ENCODE peak calls at places on chromosomes 5 and 9, in eight cellular contexts. X is endothelial cell of umbilical vein, W is SK-N-SH, R is hepatocyte, M is K562, K is GM23338, C is PC-9, E is HCT116. P is an unnamed sample.

GRCh38 chr9:34498511-34498910 is 24.3 kb downstream of the ENHO start:
- DNase-seq in R (no peak), W (no peak), E (no peak), K (no peak), X (no peak), M (no peak), C (no peak), P (no peak)

GRCh38 chr9:78691531-78691930 is 394.6 kb downstream of the PSAT1 start:
- DNase-seq in E (no peak), C (no peak), W (no peak), R (no peak), K (no peak), M (no peak), X (no peak), P (peak; percentile 70)

GRCh38 chr5:74643160-74643562 is 2.6 kb upstream of the ENC1 start:
- DNase-seq in R (peak; percentile 75), M (peak; percentile 34), E (peak; percentile 48), K (no peak), W (no peak), C (peak; percentile 98), X (peak; percentile 86), P (peak; percentile 85)

GRCh38 chr5:147490989-147491388 is 18.9 kb downstream of the DPYSL3 start:
- DNase-seq in R (no peak), M (no peak), E (no peak), C (no peak), K (peak; percentile 60), X (no peak), W (no peak), P (no peak)

GRCh38 chr5:57417320-57417719 is 65.3 kb downstream of the ACTBL2 start:
- DNase-seq in K (no peak), E (no peak), M (no peak), W (no peak), C (no peak), X (no peak), R (no peak), P (no peak)

GRCh38 chr5:91296691-91297143 is 86.4 kb downstream of the ARRDC3 start:
- DNase-seq in M (no peak), R (no peak), E (no peak), K (no peak), X (no peak), W (no peak), C (peak; percentile 94), P (peak; percentile 86)

GRCh38 chr5:73370620-73371583 is 77.7 kb downstream of the FOXD1 start:
- DNase-seq in W (no peak), M (no peak), R (peak; percentile 30), C (peak; percentile 98), X (peak; percentile 97), K (no peak), E (peak; percentile 94), P (peak; percentile 87)

GRCh38 chr9:7439355-7439978 is 360.1 kb downstream of the DMAC1 start:
- DNase-seq in X (no peak), W (no peak), M (no peak), R (no peak), E (no peak), C (no peak), K (no peak), P (no peak)

GRCh38 chr9:78903581-78903980 is 606.7 kb downstream of the PSAT1 start:
- DNase-seq in C (no peak), R (no peak), M (no peak), E (no peak), W (no peak), K (no peak), X (no peak), P (no peak)

GRCh38 chr9:133714606-133715294 is 23.4 kb downstream of the SARDH start:
- DNase-seq in W (peak; percentile 59), R (peak; percentile 78), E (no peak), M (no peak), C (no peak), X (no peak), K (no peak), P (peak; percentile 88)

GRCh38 chr9:101562966-101563365 is 29.3 kb downstream of the RNF20 start:
- DNase-seq in K (no peak), E (no peak), C (no peak), R (no peak), X (no peak), W (no peak), M (no peak), P (no peak)

GRCh38 chr9:8287501-8287900 is 487.9 kb upstream of the DMAC1 start:
- DNase-seq in X (no peak), W (no peak), C (no peak), K (no peak), M (no peak), R (peak; percentile 57), E (no peak), P (no peak)

GRCh38 chr9:33416996-33417395 is 14.6 kb upstream of the AQP7 start:
- DNase-seq in K (no peak), W (no peak), R (no peak), X (no peak), C (no peak), E (no peak), M (no peak), P (no peak)

GRCh38 chr5:74167206-74167929 is 473.2 kb downstream of the ENC1 start:
- DNase-seq in W (no peak), M (no peak), R (peak; percentile 29), K (no peak), E (no peak), C (peak; percentile 63), X (peak; percentile 84), P (peak; percentile 60)

GRCh38 chr9:114156311-114156657 is 947 bp downstream of the COL27A1 start:
- DNase-seq in C (no peak), E (no peak), W (no peak), K (peak; percentile 42), R (peak; percentile 50), M (no peak), X (no peak), P (peak; percentile 81)

GRCh38 chr9:2620876-2621677 is 510 bp upstream of the VLDLR start:
- DNase-seq in M (peak; percentile 9), E (no peak), R (peak; percentile 84), K (peak; percentile 94), C (peak; percentile 64), W (peak; percentile 88), X (peak; percentile 58), P (peak; percentile 95)

GRCh38 chr5:115465416-115465815 is 79.2 kb downstream of the FEM1C start:
- DNase-seq in C (peak; percentile 43), X (no peak), R (no peak), E (no peak), W (no peak), K (no peak), M (no peak), P (no peak)

GRCh38 chr5:141330299-141331080 is at the start of gene PCDHGA1:
- DNase-seq in C (no peak), M (peak; percentile 45), K (peak; percentile 63), E (no peak), R (no peak), W (peak; percentile 35), X (peak; percentile 53), P (peak; percentile 94)

GRCh38 chr9:22447607-22448305 is 1.1 kb downstream of the DMRTA1 start:
- DNase-seq in E (no peak), C (no peak), K (peak; percentile 31), M (no peak), R (peak; percentile 8), W (no peak), X (peak; percentile 27), P (no peak)
- H3K4me3 ChIP-seq in E (no peak overlapping the region), C (peak overlapping the region; percentile 68), K (peak overlapping the region; percentile 70), M (no peak overlapping the region), R (peak overlapping the region; percentile 81), W (peak overlapping the region; percentile 59), X (peak overlapping the region; percentile 49), P (peak overlapping the region; percentile 72)

DNA sequence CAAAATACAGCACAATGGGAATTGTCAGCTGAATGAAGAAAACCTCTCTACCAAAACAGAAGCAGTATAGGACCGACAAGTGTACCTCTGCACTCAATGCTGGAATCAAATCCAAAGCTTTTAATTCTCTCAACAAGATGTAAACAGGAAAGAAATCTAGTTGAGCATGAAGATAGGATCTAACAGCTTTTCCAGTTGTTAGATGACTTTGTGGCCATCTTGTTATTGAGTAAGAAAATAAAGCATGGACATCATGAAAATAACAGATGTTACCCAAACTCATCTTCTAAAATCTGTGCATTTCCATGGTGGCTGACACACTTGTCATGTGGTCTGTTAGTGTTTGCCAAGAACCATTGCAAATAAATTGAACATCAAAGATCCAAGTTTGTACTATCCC is 34.7 kb downstream of the SREK1 start:
- DNase-seq in K (no peak), E (no peak), M (no peak), C (no peak), R (no peak), X (no peak), W (no peak), P (no peak)
- H2AFZ ChIP-seq in K (no peak overlapping the region), E (no peak overlapping the region), M (no peak overlapping the region), C (no peak overlapping the region), R (no peak overlapping the region), X (no peak overlapping the region), W (no peak overlapping the region), P (no peak overlapping the region)

GRCh38 chr5:172764861-172765765 is 5.9 kb downstream of the DUSP1 start:
- DNase-seq in W (peak; percentile 93), R (peak; percentile 99), C (peak; percentile 99), E (peak; percentile 98), X (peak; percentile 99), M (peak; percentile 97), K (peak; percentile 99), P (peak; percentile 99)

GRCh38 chr5:172766287-172767104 is 4.5 kb downstream of the DUSP1 start:
- DNase-seq in K (no peak), W (no peak), X (peak; percentile 94), M (no peak), R (peak; percentile 71), E (no peak), C (no peak), P (peak; percentile 90)

GRCh38 chr5:172768098-172768572 is 2.9 kb downstream of the DUSP1 start:
- DNase-seq in X (peak; percentile 29), W (no peak), C (no peak), E (no peak), R (no peak), M (no peak), K (no peak), P (no peak)

GRCh38 chr5:172763120-172763464 is 7.9 kb downstream of the DUSP1 start:
- DNase-seq in E (no peak), R (no peak), K (no peak), X (no peak), M (no peak), W (no peak), C (no peak), P (no peak)

DNA sequence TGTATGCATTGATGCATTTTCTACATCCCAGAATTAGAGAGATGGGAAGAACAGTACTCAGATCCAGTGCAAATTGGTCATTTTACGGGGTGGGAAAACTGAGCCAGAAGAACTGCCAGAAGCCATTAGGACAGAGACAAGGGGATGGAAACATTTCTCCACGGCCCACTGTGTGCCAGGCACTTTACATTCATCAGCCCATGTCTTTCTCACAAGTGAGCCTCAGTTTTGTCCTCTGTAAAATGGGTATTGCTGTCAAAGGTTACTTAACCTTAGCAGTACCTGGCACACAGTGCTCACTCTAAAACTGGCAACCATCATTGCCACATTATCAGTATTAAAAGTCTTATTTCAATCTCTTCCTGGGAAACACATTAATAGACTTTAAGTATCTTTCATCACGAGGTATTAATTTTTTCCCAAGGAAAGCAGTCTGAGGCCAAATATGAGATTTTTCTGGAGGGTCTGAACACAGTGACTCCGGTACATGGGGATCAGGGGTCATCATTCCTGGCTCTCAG is 5.2 kb downstream of the DUSP1 start:
- DNase-seq in M (no peak), K (no peak), R (peak; percentile 76), X (no peak), C (no peak), W (no peak), E (no peak), P (no peak)
- H3K4me3 ChIP-seq in M (peak overlapping the region; percentile 32), K (peak overlapping the region; percentile 52), R (no peak overlapping the region), X (no peak overlapping the region), C (no peak overlapping the region), W (no peak overlapping the region), E (peak overlapping the region; percentile 60), P (peak overlapping the region; percentile 80)

GRCh38 chr5:77743181-77743580 is 33.0 kb downstream of the TBCA start:
- DNase-seq in R (no peak), E (no peak), C (no peak), X (peak; percentile 67), M (no peak), K (no peak), W (no peak), P (no peak)
- H2AFZ ChIP-seq in R (no peak overlapping the region), E (no peak overlapping the region), C (no peak overlapping the region), X (no peak overlapping the region), M (no peak overlapping the region), K (no peak overlapping the region), W (no peak overlapping the region), P (no peak overlapping the region)